ENCODE peak calls at places on chromosomes 11 and 22, in ten cellular contexts. G, P, X, E, K, V, B, I, O and M are unnamed samples.

GRCh38 chr11:44939673-44940072 is 11.0 kb downstream of the TP53I11 start:
- DNase-seq in P (no peak), O (no peak), B (no peak), G (no peak), K (no peak), E (no peak), I (no peak), V (no peak), X (peak), M (no peak)

GRCh38 chr11:62013266-62014157 is 46.1 kb upstream of the FTH1 start:
- DNase-seq in I (no peak), G (no peak), P (peak), X (no peak), E (no peak), K (no peak), O (no peak), V (no peak), B (no peak), M (no peak)

GRCh38 chr11:17423533-17424310 is 35.3 kb upstream of the KCNJ11 start:
- DNase-seq in O (no peak), V (no peak), G (no peak), B (no peak), I (no peak), E (no peak), X (no peak), P (no peak), K (no peak), M (no peak)

GRCh38 chr11:57311109-57311936 is 13.4 kb downstream of the TNKS1BP1 start:
- DNase-seq in O (peak), G (peak), X (peak), V (peak), E (peak), B (no peak), K (peak), P (peak), I (peak), M (peak)

GRCh38 chr11:69055598-69056516 is 7.1 kb downstream of the TPCN2 start:
- DNase-seq in V (peak), P (no peak), E (no peak), I (no peak), X (peak), G (no peak), O (peak), K (no peak), B (peak), M (no peak)

GRCh38 chr11:69009441-69010211 is 3.4 kb downstream of the MRGPRF start:
- DNase-seq in V (no peak), X (no peak), I (no peak), P (no peak), G (no peak), K (no peak), B (no peak), E (no peak), O (no peak), M (peak)

GRCh38 chr11:43632171-43632570 is 48.4 kb upstream of the HSD17B12 start:
- DNase-seq in V (no peak), I (no peak), E (no peak), P (no peak), K (no peak), X (no peak), B (no peak), O (no peak), G (no peak), M (no peak)

GRCh38 chr11:70942593-70942992 is 309.8 kb downstream of the SHANK2 start:
- DNase-seq in V (no peak), K (no peak), E (no peak), P (no peak), B (no peak), I (no peak), G (no peak), X (no peak), O (no peak), M (no peak)

GRCh38 chr22:41248758-41249157 is 8.0 kb upstream of the CHADL start:
- DNase-seq in O (no peak), E (no peak), G (no peak), B (no peak), P (no peak), K (no peak), X (no peak), V (no peak), I (no peak), M (no peak)

GRCh38 chr11:113540416-113541330 is 65.5 kb upstream of the DRD2 start:
- DNase-seq in E (no peak), B (no peak), X (no peak), P (no peak), I (no peak), K (no peak), G (no peak), V (no peak), O (no peak), M (no peak)

GRCh38 chr11:100831929-100832480 is 144.9 kb downstream of the ARHGAP42 start:
- DNase-seq in O (no peak), I (no peak), P (no peak), G (no peak), V (no peak), X (no peak), K (no peak), B (no peak), E (no peak), M (no peak)

GRCh38 chr22:48559647-48560388 is 1267.9 kb downstream of the BRD1 start:
- DNase-seq in V (no peak), G (no peak), E (no peak), K (no peak), P (no peak), X (no peak), I (no peak), O (no peak), B (no peak), M (no peak)

GRCh38 chr11:95088946-95089619 is 563 bp upstream of the ENDOD1 start:
- DNase-seq in E (no peak), O (peak), X (no peak), B (peak), K (no peak), G (no peak), V (peak), I (no peak), P (no peak), M (no peak)